ENCODE peak calls at places on chromosomes 11 and 22, in four cellular contexts. One of them, this sample, is unnamed.
A peak's percentile ranks its signal among the peaks of the same experiment; 100 is the strongest.

GRCh38 chr11:61488651-61489291 is 19.8 kb upstream of the LRRC10B start:
- DNase-seq in left cardiac atrium: peak; percentile 60
- DNase-seq in left ventricle myocardium inferior: peak; percentile 81
- DNase-seq in activated T-cell treated with anti-CD3 and anti-CD28 coated beads for 48 hours: no peak
- DNase-seq in this sample: peak; percentile 85

GRCh38 chr11:93741882-93742226 is 382 bp downstream of the C11orf54 start:
- DNase-seq in left ventricle myocardium inferior: no peak
- DNase-seq in activated T-cell treated with anti-CD3 and anti-CD28 coated beads for 48 hours: no peak
- DNase-seq in left cardiac atrium: no peak
- DNase-seq in this sample: no peak

GRCh38 chr22:28259774-28260173 is 340.7 kb upstream of the PITPNB start:
- DNase-seq in left cardiac atrium: no peak
- DNase-seq in activated T-cell treated with anti-CD3 and anti-CD28 coated beads for 48 hours: no peak
- DNase-seq in left ventricle myocardium inferior: no peak
- DNase-seq in this sample: no peak

GRCh38 chr22:28118957-28119631 is 200.0 kb upstream of the PITPNB start:
- DNase-seq in left ventricle myocardium inferior: no peak
- DNase-seq in left cardiac atrium: no peak
- DNase-seq in activated T-cell treated with anti-CD3 and anti-CD28 coated beads for 48 hours: no peak
- DNase-seq in this sample: no peak

GRCh38 chr11:125082040-125082439 is 18.9 kb downstream of the SLC37A2 start:
- DNase-seq in left cardiac atrium: no peak
- DNase-seq in left ventricle myocardium inferior: no peak
- DNase-seq in activated T-cell treated with anti-CD3 and anti-CD28 coated beads for 48 hours: no peak
- DNase-seq in this sample: no peak

GRCh38 chr11:107123022-107123421 is 104.7 kb upstream of the GUCY1A2 start:
- DNase-seq in left cardiac atrium: no peak
- DNase-seq in left ventricle myocardium inferior: no peak
- DNase-seq in activated T-cell treated with anti-CD3 and anti-CD28 coated beads for 48 hours: no peak
- DNase-seq in this sample: no peak

GRCh38 chr11:46247664-46248063 is 29.8 kb upstream of the CREB3L1 start:
- DNase-seq in left cardiac atrium: no peak
- DNase-seq in activated T-cell treated with anti-CD3 and anti-CD28 coated beads for 48 hours: no peak
- DNase-seq in left ventricle myocardium inferior: no peak
- DNase-seq in this sample: no peak

GRCh38 chr22:23053912-23054530 is 16.3 kb upstream of the GNAZ start:
- DNase-seq in left ventricle myocardium inferior: no peak
- DNase-seq in activated T-cell treated with anti-CD3 and anti-CD28 coated beads for 48 hours: no peak
- DNase-seq in left cardiac atrium: no peak
- DNase-seq in this sample: no peak

GRCh38 chr11:25449100-25449499 is 882.8 kb upstream of the ANO3 start:
- DNase-seq in left cardiac atrium: no peak
- DNase-seq in activated T-cell treated with anti-CD3 and anti-CD28 coated beads for 48 hours: no peak
- DNase-seq in left ventricle myocardium inferior: no peak
- DNase-seq in this sample: no peak

GRCh38 chr11:45022294-45023064 is 71.8 kb upstream of the TP53I11 start:
- DNase-seq in left ventricle myocardium inferior: no peak
- DNase-seq in left cardiac atrium: no peak
- DNase-seq in activated T-cell treated with anti-CD3 and anti-CD28 coated beads for 48 hours: no peak
- DNase-seq in this sample: no peak

GRCh38 chr11:79236541-79236971 is 204.3 kb downstream of the TENM4 start:
- DNase-seq in activated T-cell treated with anti-CD3 and anti-CD28 coated beads for 48 hours: no peak
- DNase-seq in left ventricle myocardium inferior: no peak
- DNase-seq in left cardiac atrium: no peak
- DNase-seq in this sample: no peak

GRCh38 chr22:44278234-44279058 is 34.3 kb downstream of the SHISAL1 start:
- DNase-seq in activated T-cell treated with anti-CD3 and anti-CD28 coated beads for 48 hours: no peak
- DNase-seq in left cardiac atrium: no peak
- DNase-seq in left ventricle myocardium inferior: no peak
- DNase-seq in this sample: no peak

GRCh38 chr11:68528630-68529029 is 68.1 kb downstream of the PPP6R3 start:
- DNase-seq in left cardiac atrium: no peak
- DNase-seq in left ventricle myocardium inferior: no peak
- DNase-seq in activated T-cell treated with anti-CD3 and anti-CD28 coated beads for 48 hours: no peak
- DNase-seq in this sample: no peak

This sample was measured in mucosa of descending colon.